ENCODE peak calls at places on chromosomes 5 and 9, in six cellular contexts. K is left lobe of liver, Y is SK-MEL-5, W is ascending aorta, F is midbrain, V is ovary. U is an unnamed sample.

GRCh38 chr9:133003071-133003461 is 24.6 kb downstream of the GFI1B start:
- DNase-seq in Y (no peak), F (no peak), W (no peak), V (no peak), K (no peak), U (no peak)

GRCh38 chr9:126420643-126421564 is 94.3 kb downstream of the MVB12B start:
- DNase-seq in F (no peak), W (no peak), Y (no peak), K (no peak), V (no peak), U (peak; percentile 59)

GRCh38 chr5:122673343-122673742 is 101.5 kb upstream of the SNX2 start:
- DNase-seq in F (no peak), V (peak; percentile 85), W (no peak), K (no peak), Y (no peak), U (no peak)

GRCh38 chr9:107242073-107243063 is 40.7 kb upstream of the RAD23B start:
- DNase-seq in Y (no peak), K (no peak), W (no peak), F (no peak), V (no peak), U (peak; percentile 10)

GRCh38 chr5:81241961-81242648 is 9.0 kb downstream of the CKMT2 start:
- DNase-seq in K (no peak), Y (no peak), F (no peak), W (no peak), V (no peak), U (no peak)

GRCh38 chr5:67215592-67216471 is 19.2 kb upstream of the CD180 start:
- DNase-seq in F (peak; percentile 44), K (peak; percentile 90), W (peak; percentile 70), Y (peak; percentile 44), V (peak; percentile 41), U (peak; percentile 30)

GRCh38 chr9:116594552-116594951 is 92.6 kb upstream of the TRIM32 start:
- DNase-seq in F (no peak), W (no peak), Y (no peak), K (no peak), V (no peak), U (peak; percentile 89)

GRCh38 chr5:101045689-101046088 is 142.6 kb upstream of the ST8SIA4 start:
- DNase-seq in V (no peak), K (no peak), Y (peak; percentile 38), W (no peak), F (no peak), U (peak; percentile 3)

GRCh38 chr5:157222506-157223230 is 42.0 kb downstream of the ITK start:
- DNase-seq in K (no peak), Y (peak; percentile 87), V (no peak), F (no peak), W (no peak), U (peak; percentile 34)

GRCh38 chr5:87400305-87400899 is 12.3 kb downstream of the CCNH start:
- DNase-seq in K (no peak), V (no peak), F (no peak), Y (peak; percentile 63), W (no peak), U (peak; percentile 52)

GRCh38 chr5:42992035-42992570 is 48.0 kb downstream of the ANXA2R start:
- DNase-seq in K (peak; percentile 75), F (peak; percentile 17), Y (no peak), V (peak; percentile 56), W (peak; percentile 68), U (peak; percentile 90)

GRCh38 chr9:34869390-34869789 is 88.7 kb upstream of the PHF24 start:
- DNase-seq in Y (peak; percentile 54), F (no peak), W (no peak), K (no peak), V (no peak), U (peak; percentile 50)

GRCh38 chr5:96198673-96199072 is 234.4 kb downstream of the PCSK1 start:
- DNase-seq in Y (no peak), W (no peak), V (no peak), K (no peak), F (no peak), U (no peak)

GRCh38 chr5:43609752-43610151 is 6.8 kb downstream of the NNT start:
- DNase-seq in K (no peak), F (no peak), V (no peak), Y (peak; percentile 76), W (no peak), U (peak; percentile 10)

GRCh38 chr5:168978015-168978414 is 322.9 kb downstream of the SLIT3 start:
- DNase-seq in K (no peak), Y (no peak), W (no peak), V (no peak), F (no peak), U (peak; percentile 10)

GRCh38 chr9:111413996-111414395 is 70.2 kb downstream of the ECPAS start:
- DNase-seq in W (no peak), V (no peak), F (no peak), K (no peak), Y (no peak), U (no peak)

GRCh38 chr9:125632321-125633115 is 74.5 kb downstream of the MAPKAP1 start:
- DNase-seq in F (no peak), W (no peak), K (no peak), V (no peak), Y (no peak), U (no peak)

GRCh38 chr5:135309391-135310327 is 89.4 kb downstream of the MACROH2A1 start:
- DNase-seq in Y (no peak), V (no peak), K (no peak), F (no peak), W (no peak), U (no peak)

GRCh38 chr5:27316283-27316675 is 277.9 kb upstream of the CDH9 start:
- DNase-seq in W (no peak), K (no peak), Y (no peak), F (no peak), V (no peak), U (peak; percentile 81)

GRCh38 chr9:9753266-9753665 is 859.5 kb downstream of the PTPRD start:
- DNase-seq in W (no peak), Y (peak; percentile 64), V (no peak), F (no peak), K (no peak), U (no peak)

GRCh38 chr5:52963636-52964035 is 25.5 kb upstream of the ITGA2 start:
- DNase-seq in K (no peak), Y (no peak), W (no peak), F (no peak), V (no peak), U (no peak)

GRCh38 chr9:124202447-124202971 is 55.2 kb upstream of the NEK6 start:
- DNase-seq in K (no peak), V (no peak), F (peak; percentile 41), Y (peak; percentile 6), W (peak; percentile 37), U (no peak)

GRCh38 chr9:35688558-35689350 is 971 bp downstream of the TPM2 start:
- DNase-seq in W (no peak), Y (no peak), V (no peak), K (no peak), F (no peak), U (peak; percentile 88)

GRCh38 chr5:320524-321232 is 836 bp upstream of the AHRR start:
- DNase-seq in K (no peak), Y (no peak), W (no peak), F (no peak), V (no peak), U (no peak)

GRCh38 chr9:32992596-32993238 is 8.7 kb downstream of the APTX start:
- DNase-seq in W (no peak), F (no peak), Y (no peak), K (no peak), V (no peak), U (peak; percentile 60)

GRCh38 chr5:120552638-120553037 is 88.5 kb downstream of the PRR16 start:
- DNase-seq in V (no peak), Y (no peak), K (no peak), W (no peak), F (no peak), U (peak; percentile 63)

GRCh38 chr9:114408646-114409045 is 20.9 kb upstream of the AKNA start:
- DNase-seq in K (no peak), F (no peak), V (no peak), W (no peak), Y (no peak), U (no peak)

GRCh38 chr5:149381986-149382338 is 2.9 kb upstream of the IL17B start:
- DNase-seq in F (peak; percentile 37), V (peak; percentile 89), W (no peak), K (peak; percentile 68), Y (peak; percentile 69), U (peak; percentile 59)

GRCh38 chr9:121394292-121394691 is 24.2 kb upstream of the STOM start:
- DNase-seq in W (no peak), V (no peak), K (no peak), F (no peak), Y (no peak), U (no peak)

GRCh38 chr5:79787448-79787847 is 97.8 kb downstream of the CMYA5 start:
- DNase-seq in W (no peak), F (no peak), K (no peak), V (no peak), Y (no peak), U (no peak)

GRCh38 chr5:88438006-88438405 is 169.4 kb upstream of the TMEM161B start:
- DNase-seq in V (no peak), W (no peak), K (no peak), Y (peak; percentile 86), F (no peak), U (peak; percentile 2)

U was measured in iris pigment epithelial cell.